ENCODE peak calls at places on chromosomes 4 and X, in five cellular contexts. S is cardiac fibroblast, Z is uterus, B is heart right ventricle, M is NB4. W is an unnamed sample.

GRCh38 chr4:55348436-55348835 is 2.4 kb downstream of the SRD5A3 start:
- DNase-seq in S (peak), Z (no peak), B (no peak), M (no peak), W (no peak)

GRCh38 chr4:73021634-73022033 is 47.9 kb downstream of the COX18 start:
- DNase-seq in S (peak), Z (no peak), B (no peak), M (peak), W (peak)

GRCh38 chr4:89681219-89681618 is 155.7 kb downstream of the SNCA start:
- DNase-seq in S (no peak), Z (no peak), B (no peak), M (no peak), W (peak)

GRCh38 chr4:40931238-40931637 is 181.5 kb downstream of the NSUN7 start:
- DNase-seq in S (no peak), Z (no peak), B (no peak), M (no peak), W (no peak)

GRCh38 chr4:26746742-26747351 is 113.8 kb upstream of the STIM2 start:
- DNase-seq in S (no peak), Z (no peak), B (no peak), M (no peak), W (no peak)

GRCh38 chr4:3827616-3828492 is 61.7 kb downstream of the ADRA2C start:
- DNase-seq in S (no peak), Z (peak), B (peak), M (no peak), W (no peak)

GRCh38 chr4:121096174-121096573 is 23.8 kb upstream of the NDNF start:
- DNase-seq in S (no peak), Z (no peak), B (no peak), M (no peak), W (no peak)

GRCh38 chr4:70913947-70914445 is 11.8 kb downstream of the MOB1B start:
- DNase-seq in S (peak), Z (no peak), B (no peak), M (no peak), W (no peak)

GRCh38 chr4:113411496-113411938 is 350.0 kb downstream of the CAMK2D start:
- DNase-seq in S (peak), Z (no peak), B (no peak), M (no peak), W (peak)

GRCh38 chr4:24924309-24924781 is 11.5 kb upstream of the CCDC149 start:
- DNase-seq in S (peak), Z (no peak), B (no peak), M (no peak), W (peak)

GRCh38 chr4:94849901-94850300 is 92.1 kb downstream of the BMPR1B start:
- DNase-seq in S (no peak), Z (no peak), B (no peak), M (no peak), W (no peak)

GRCh38 chrX:114787016-114787415 is 203.1 kb downstream of the HTR2C start:
- DNase-seq in S (no peak), Z (no peak), B (no peak), M (no peak), W (no peak)

GRCh38 chrX:23667239-23668177 is at the start of gene PRDX4:
- DNase-seq in S (peak), Z (peak), B (peak), M (peak), W (peak)

GRCh38 chr4:28772066-28772465 is 1911.4 kb downstream of the STIM2 start:
- DNase-seq in S (peak), Z (no peak), B (no peak), M (no peak), W (peak)

GRCh38 chrX:39767446-39767845 is 330.3 kb downstream of the BCOR start:
- DNase-seq in S (no peak), Z (no peak), B (no peak), M (no peak), W (no peak)

GRCh38 chrX:39764441-39764914 is 333.3 kb downstream of the BCOR start:
- DNase-seq in S (peak), Z (no peak), B (no peak), M (peak), W (no peak)

GRCh38 chrX:39769748-39770147 is 328.0 kb downstream of the BCOR start:
- DNase-seq in S (no peak), Z (no peak), B (no peak), M (no peak), W (no peak)

GRCh38 chrX:39766882-39767281 is 330.9 kb downstream of the BCOR start:
- DNase-seq in S (no peak), Z (no peak), B (peak), M (no peak), W (no peak)

GRCh38 chrX:39766085-39766726 is 331.6 kb downstream of the BCOR start:
- DNase-seq in S (no peak), Z (no peak), B (no peak), M (no peak), W (no peak)
- H3K4me3 ChIP-seq in S (no peak), Z (no peak), B (no peak), M (no peak), W (no peak)

GRCh38 chrX:65985922-65986588 is 53.8 kb downstream of the VSIG4 start:
- DNase-seq in S (peak), Z (peak), B (no peak), M (peak), W (peak)
- H3K4me3 ChIP-seq in S (no peak), Z (no peak), B (no peak), M (peak), W (no peak)

DNA sequence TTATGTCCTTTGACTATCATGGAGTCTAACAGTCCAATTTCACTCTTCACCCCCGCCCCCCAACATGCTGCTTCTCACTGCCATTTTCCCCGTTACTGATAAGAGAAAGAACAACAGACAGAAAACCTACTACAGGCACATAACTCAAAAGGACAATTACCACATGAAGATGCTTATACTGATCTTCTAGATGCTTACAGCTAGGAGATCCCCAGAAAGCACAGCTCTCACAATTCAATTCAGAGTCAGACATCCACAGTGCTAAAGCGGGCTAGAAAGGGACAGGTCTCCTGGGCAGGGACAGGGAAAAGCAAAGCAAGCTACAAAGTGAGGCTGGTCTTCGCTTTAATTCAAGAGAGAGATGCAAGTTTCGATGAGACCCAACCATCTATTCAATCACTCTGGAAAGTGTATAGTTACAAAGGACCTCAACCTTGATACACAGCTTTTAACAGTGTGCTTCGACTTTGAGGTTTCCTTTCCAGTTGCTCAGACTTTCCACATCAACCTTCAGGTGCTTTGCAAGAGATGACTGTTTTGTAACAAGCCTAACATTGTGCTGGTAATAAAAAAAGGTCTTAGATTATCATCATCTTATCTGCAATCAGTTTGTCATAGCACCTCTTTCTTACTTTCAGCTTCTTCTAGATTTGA is 60.9 kb downstream of the LEF1 start:
- DNase-seq in S (no peak), Z (no peak), B (no peak), M (no peak), W (no peak)
- H3K4me3 ChIP-seq in S (no peak), Z (no peak), B (no peak), M (no peak), W (no peak)

GRCh38 chrX:40152706-40153334 is 55.1 kb upstream of the BCOR start:
- DNase-seq in S (no peak), Z (no peak), B (peak), M (peak), W (no peak)
- H3K4me3 ChIP-seq in S (peak), Z (peak), B (peak), M (peak), W (peak)

GRCh38 chrX:20531667-20532066 is 265.0 kb upstream of the RPS6KA3 start:
- DNase-seq in S (no peak), Z (no peak), B (no peak), M (no peak), W (no peak)

GRCh38 chrX:20529301-20529700 is 262.6 kb upstream of the RPS6KA3 start:
- DNase-seq in S (no peak), Z (no peak), B (no peak), M (no peak), W (no peak)

GRCh38 chrX:20527458-20528099 is 260.9 kb upstream of the RPS6KA3 start:
- DNase-seq in S (peak), Z (peak), B (no peak), M (peak), W (no peak)

GRCh38 chrX:20529711-20530110 is 263.0 kb upstream of the RPS6KA3 start:
- DNase-seq in S (no peak), Z (no peak), B (no peak), M (no peak), W (no peak)

DNA sequence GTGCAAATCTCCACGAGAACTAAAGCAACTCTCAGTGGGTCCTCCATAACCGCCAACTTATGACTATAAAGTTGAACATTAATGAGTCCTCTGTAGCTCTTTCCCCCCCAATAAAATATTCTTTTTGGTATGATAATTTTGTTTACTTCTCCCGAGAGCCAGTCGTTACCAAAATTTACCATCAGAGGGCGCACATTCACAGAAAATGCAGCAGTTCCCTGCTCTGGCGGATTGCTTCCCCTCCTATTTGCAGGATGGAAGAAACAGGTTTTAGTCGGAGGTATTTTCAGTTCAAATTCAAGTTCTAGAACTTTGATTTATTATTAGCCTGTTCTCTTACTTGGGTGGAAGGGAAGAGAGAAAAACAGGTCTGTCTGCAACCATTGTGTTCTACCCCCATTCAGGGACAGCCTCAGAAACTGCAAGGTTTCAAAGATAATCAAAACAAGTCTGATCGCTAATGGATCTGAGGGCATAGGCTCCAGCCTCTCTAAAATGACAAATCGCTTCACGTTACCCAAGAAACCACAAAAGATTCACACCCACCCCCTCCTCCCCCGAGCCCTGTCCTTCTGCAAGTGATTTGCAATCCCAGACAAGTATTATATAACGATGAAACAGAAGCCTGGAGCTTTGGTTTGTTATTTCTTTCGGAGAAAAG is 263.7 kb upstream of the RPS6KA3 start:
- DNase-seq in S (peak), Z (peak), B (no peak), M (peak), W (peak)
- H3K4me3 ChIP-seq in S (no peak), Z (no peak), B (no peak), M (no peak), W (peak)

W was measured in brain microvascular endothelial cell.